ENCODE peak calls at places on chromosome 17, in six cellular contexts. One of them, this sample, is unnamed.

GRCh38 chr17:4607773-4608187 is 23.5 kb downstream of the SMTNL2 start:
- DNase-seq in stomach: peak; percentile 68
- DNase-seq in A549: no peak
- DNase-seq in lung: peak; percentile 59
- DNase-seq in Peyer's patch: no peak
- DNase-seq in cardiac muscle cell: peak; percentile 67
- DNase-seq in this sample: peak; percentile 65

GRCh38 chr17:65988451-65988850 is 203.5 kb downstream of the CEP112 start:
- DNase-seq in stomach: no peak
- DNase-seq in A549: no peak
- DNase-seq in lung: no peak
- DNase-seq in Peyer's patch: no peak
- DNase-seq in cardiac muscle cell: no peak
- DNase-seq in this sample: no peak

GRCh38 chr17:27466748-27467375 is 10.6 kb downstream of the KSR1 start:
- DNase-seq in stomach: no peak
- DNase-seq in A549: no peak
- DNase-seq in lung: no peak
- DNase-seq in Peyer's patch: no peak
- DNase-seq in cardiac muscle cell: no peak
- DNase-seq in this sample: no peak

GRCh38 chr17:7856081-7856791 is 1.1 kb downstream of the NAA38 start:
- DNase-seq in stomach: no peak
- DNase-seq in A549: no peak
- DNase-seq in lung: no peak
- DNase-seq in Peyer's patch: peak; percentile 71
- DNase-seq in cardiac muscle cell: no peak
- DNase-seq in this sample: peak; percentile 80

GRCh38 chr17:49910094-49910857 is 58.7 kb upstream of the DLX4 start:
- DNase-seq in stomach: peak; percentile 59
- DNase-seq in A549: peak; percentile 39
- DNase-seq in lung: no peak
- DNase-seq in Peyer's patch: no peak
- DNase-seq in cardiac muscle cell: peak; percentile 18
- DNase-seq in this sample: peak; percentile 32

GRCh38 chr17:35433075-35433894 is 985 bp upstream of the SLFN12 start:
- DNase-seq in stomach: peak; percentile 69
- DNase-seq in A549: peak; percentile 95
- DNase-seq in lung: peak; percentile 87
- DNase-seq in Peyer's patch: no peak
- DNase-seq in cardiac muscle cell: peak; percentile 65
- DNase-seq in this sample: peak; percentile 79

GRCh38 chr17:66222772-66223350 is 6.4 kb downstream of the APOH start:
- DNase-seq in stomach: no peak
- DNase-seq in A549: no peak
- DNase-seq in lung: no peak
- DNase-seq in Peyer's patch: no peak
- DNase-seq in cardiac muscle cell: no peak
- DNase-seq in this sample: no peak

GRCh38 chr17:43016216-43016615 is 6.0 kb downstream of the VAT1 start:
- DNase-seq in stomach: no peak
- DNase-seq in A549: no peak
- DNase-seq in lung: no peak
- DNase-seq in Peyer's patch: no peak
- DNase-seq in cardiac muscle cell: no peak
- DNase-seq in this sample: no peak

GRCh38 chr17:82000803-82001649 is 21.7 kb downstream of the CENPX start:
- DNase-seq in stomach: no peak
- DNase-seq in A549: no peak
- DNase-seq in lung: no peak
- DNase-seq in Peyer's patch: peak; percentile 73
- DNase-seq in cardiac muscle cell: no peak
- DNase-seq in this sample: no peak

GRCh38 chr17:18961634-18962493 is 9.9 kb downstream of the SLC5A10 start:
- DNase-seq in stomach: no peak
- DNase-seq in A549: peak; percentile 64
- DNase-seq in lung: no peak
- DNase-seq in Peyer's patch: no peak
- DNase-seq in cardiac muscle cell: no peak
- DNase-seq in this sample: peak; percentile 62

GRCh38 chr17:39676198-39676819 is 8.1 kb downstream of the PNMT start:
- DNase-seq in stomach: peak; percentile 84
- DNase-seq in A549: peak; percentile 51
- DNase-seq in lung: peak; percentile 79
- DNase-seq in Peyer's patch: peak; percentile 78
- DNase-seq in cardiac muscle cell: peak; percentile 88
- DNase-seq in this sample: no peak

GRCh38 chr17:14947671-14948070 is 317.5 kb downstream of the PMP22 start:
- DNase-seq in stomach: no peak
- DNase-seq in A549: no peak
- DNase-seq in lung: no peak
- DNase-seq in Peyer's patch: no peak
- DNase-seq in cardiac muscle cell: no peak
- DNase-seq in this sample: no peak
- H3K4me3 ChIP-seq in stomach: no peak overlapping the region
- H3K4me3 ChIP-seq in A549: no peak overlapping the region
- H3K4me3 ChIP-seq in lung: no peak overlapping the region
- H3K4me3 ChIP-seq in Peyer's patch: no peak overlapping the region
- H3K4me3 ChIP-seq in cardiac muscle cell: no peak overlapping the region
- H3K4me3 ChIP-seq in this sample: no peak overlapping the region

GRCh38 chr17:20228410-20228809 is 219.3 kb downstream of the SPECC1 start:
- DNase-seq in stomach: no peak
- DNase-seq in A549: no peak
- DNase-seq in lung: no peak
- DNase-seq in Peyer's patch: no peak
- DNase-seq in cardiac muscle cell: no peak
- DNase-seq in this sample: no peak

GRCh38 chr17:20226814-20227482 is 217.8 kb downstream of the SPECC1 start:
- DNase-seq in stomach: peak; percentile 82
- DNase-seq in A549: peak; percentile 80
- DNase-seq in lung: peak; percentile 70
- DNase-seq in Peyer's patch: peak; percentile 85
- DNase-seq in cardiac muscle cell: peak; percentile 86
- DNase-seq in this sample: peak; percentile 71

GRCh38 chr17:20225162-20226115 is 216.3 kb downstream of the SPECC1 start:
- DNase-seq in stomach: no peak
- DNase-seq in A549: peak; percentile 25
- DNase-seq in lung: no peak
- DNase-seq in Peyer's patch: no peak
- DNase-seq in cardiac muscle cell: no peak
- DNase-seq in this sample: no peak

GRCh38 chr17:20224379-20224778 is 215.2 kb downstream of the SPECC1 start:
- DNase-seq in stomach: no peak
- DNase-seq in A549: no peak
- DNase-seq in lung: no peak
- DNase-seq in Peyer's patch: no peak
- DNase-seq in cardiac muscle cell: no peak
- DNase-seq in this sample: no peak

GRCh38 chr17:20223808-20224328 is 214.7 kb downstream of the SPECC1 start:
- DNase-seq in stomach: no peak
- DNase-seq in A549: peak; percentile 36
- DNase-seq in lung: no peak
- DNase-seq in Peyer's patch: no peak
- DNase-seq in cardiac muscle cell: no peak
- DNase-seq in this sample: no peak
- TF ChIP-seq CTCF in stomach: no peak
- TF ChIP-seq CTCF in A549: no peak
- TF ChIP-seq CTCF in lung: no peak
- TF ChIP-seq CTCF in Peyer's patch: no peak
- TF ChIP-seq CTCF in cardiac muscle cell: no peak
- TF ChIP-seq CTCF in this sample: no peak

GRCh38 chr17:78409191-78409621 is 30.8 kb downstream of the PGS1 start:
- DNase-seq in stomach: peak; percentile 83
- DNase-seq in A549: peak; percentile 53
- DNase-seq in lung: peak; percentile 79
- DNase-seq in Peyer's patch: peak; percentile 86
- DNase-seq in cardiac muscle cell: no peak
- DNase-seq in this sample: peak; percentile 77
- H3K27ac ChIP-seq in stomach: no peak overlapping the region
- H3K27ac ChIP-seq in A549: no peak overlapping the region
- H3K27ac ChIP-seq in lung: no peak overlapping the region
- H3K27ac ChIP-seq in Peyer's patch: peak overlapping the region; percentile 76
- H3K27ac ChIP-seq in cardiac muscle cell: peak overlapping the region; percentile 88
- H3K27ac ChIP-seq in this sample: peak overlapping the region; percentile 11

DNA sequence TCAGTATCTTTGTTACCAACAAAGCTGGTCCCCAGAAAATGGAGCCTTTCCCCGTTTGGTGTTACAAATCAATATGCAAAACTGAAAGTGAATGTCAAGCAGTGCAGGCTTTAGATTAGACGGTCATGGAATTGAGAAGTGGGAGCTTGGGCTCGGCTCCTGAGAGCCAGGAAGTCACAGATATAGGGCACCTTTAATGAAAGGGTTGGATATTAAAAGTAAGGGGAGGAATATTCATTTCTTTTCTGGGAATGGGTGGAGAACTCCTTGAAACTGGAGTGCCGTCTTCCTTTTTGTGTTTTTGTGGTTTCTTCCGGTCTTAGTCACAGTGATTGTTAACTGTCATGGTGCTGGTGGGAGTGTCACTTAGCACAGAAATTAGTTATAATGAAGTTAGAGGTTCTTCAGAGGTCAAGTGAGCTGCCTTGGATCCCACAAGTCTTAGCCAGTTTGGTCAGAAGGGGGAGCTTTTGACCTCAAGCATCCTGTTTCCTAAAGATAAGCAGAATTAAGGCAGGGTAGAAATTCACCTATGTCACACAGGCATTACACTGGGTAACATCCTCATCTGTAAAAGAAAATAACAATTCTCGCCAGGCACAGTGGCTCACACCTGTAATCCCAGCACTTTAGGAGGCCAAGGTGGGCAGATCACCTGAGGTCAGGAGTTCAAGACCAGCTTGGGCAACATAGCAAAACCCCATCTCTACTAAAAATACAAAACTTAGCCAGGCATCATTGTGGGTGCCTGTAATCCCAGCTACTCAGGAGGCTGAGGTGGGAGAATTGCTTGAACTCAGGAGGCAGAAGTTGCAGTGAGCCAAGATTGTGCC is 9.6 kb upstream of the EIF1 start:
- DNase-seq in stomach: no peak
- DNase-seq in A549: peak; percentile 80
- DNase-seq in lung: peak; percentile 65
- DNase-seq in Peyer's patch: peak; percentile 38
- DNase-seq in cardiac muscle cell: no peak
- DNase-seq in this sample: no peak
- H3K4me3 ChIP-seq in stomach: peak overlapping the region; percentile 9
- H3K4me3 ChIP-seq in A549: peak overlapping the region; percentile 3
- H3K4me3 ChIP-seq in lung: peak overlapping the region; percentile 3
- H3K4me3 ChIP-seq in Peyer's patch: peak overlapping the region; percentile 26
- H3K4me3 ChIP-seq in cardiac muscle cell: no peak overlapping the region
- H3K4me3 ChIP-seq in this sample: no peak overlapping the region

GRCh38 chr17:67891481-67892119 is 66.3 kb downstream of the BPTF start:
- DNase-seq in stomach: no peak
- DNase-seq in A549: peak; percentile 68
- DNase-seq in lung: no peak
- DNase-seq in Peyer's patch: no peak
- DNase-seq in cardiac muscle cell: peak; percentile 7
- DNase-seq in this sample: no peak
- TF ChIP-seq CTCF in stomach: no peak
- TF ChIP-seq CTCF in A549: peak; percentile 76
- TF ChIP-seq CTCF in lung: no peak
- TF ChIP-seq CTCF in Peyer's patch: no peak
- TF ChIP-seq CTCF in cardiac muscle cell: peak; percentile 47
- TF ChIP-seq CTCF in this sample: no peak

GRCh38 chr17:75345514-75346167 is 56.4 kb upstream of the SLC25A19 start:
- DNase-seq in stomach: no peak
- DNase-seq in A549: no peak
- DNase-seq in lung: no peak
- DNase-seq in Peyer's patch: no peak
- DNase-seq in cardiac muscle cell: no peak
- DNase-seq in this sample: no peak
- H3K27ac ChIP-seq in stomach: no peak overlapping the region
- H3K27ac ChIP-seq in A549: no peak overlapping the region
- H3K27ac ChIP-seq in lung: no peak overlapping the region
- H3K27ac ChIP-seq in Peyer's patch: no peak overlapping the region
- H3K27ac ChIP-seq in cardiac muscle cell: peak overlapping the region; percentile 19
- H3K27ac ChIP-seq in this sample: no peak overlapping the region

This sample was measured in pancreas.